ENCODE peak calls at places on chromosomes 1 and 21, in nine cellular contexts. E is psoas muscle, S is adrenal gland, L is A673, N is heart right ventricle, M is right lobe of liver, K is iPS DF 6.9, B is tibial artery, A is neural progenitor cell. H is an unnamed sample.
A peak's percentile ranks its signal among the peaks of the same experiment; 100 is the strongest.

GRCh38 chr21:43694437-43695079 is 24.4 kb upstream of the PDXK start:
- DNase-seq in E (no peak), S (no peak), L (no peak), N (no peak), M (no peak), K (no peak), B (no peak), A (no peak), H (no peak)

GRCh38 chr1:15065736-15066135 is 87.8 kb upstream of the TMEM51 start:
- DNase-seq in E (no peak), S (no peak), L (no peak), N (no peak), M (no peak), K (no peak), B (no peak), A (no peak), H (no peak)

GRCh38 chr1:177305040-177306018 is 134.6 kb downstream of the BRINP2 start:
- DNase-seq in E (no peak), S (no peak), L (no peak), N (no peak), M (no peak), K (no peak), B (no peak), A (no peak), H (no peak)

GRCh38 chr1:11845641-11846335 is 1.8 kb downstream of the NPPA start:
- DNase-seq in E (no peak), S (no peak), L (peak; percentile 30), N (no peak), M (no peak), K (no peak), B (no peak), A (peak; percentile 77), H (peak; percentile 45)

GRCh38 chr1:35763211-35763610 is 6.6 kb downstream of the CLSPN start:
- DNase-seq in E (no peak), S (no peak), L (no peak), N (no peak), M (no peak), K (no peak), B (no peak), A (no peak), H (no peak)

GRCh38 chr1:185483647-185484450 is 166.8 kb upstream of the IVNS1ABP start:
- DNase-seq in E (no peak), S (no peak), L (peak; percentile 50), N (no peak), M (no peak), K (no peak), B (no peak), A (peak; percentile 39), H (peak; percentile 17)

GRCh38 chr1:214658785-214659184 is 55.8 kb downstream of the CENPF start:
- DNase-seq in E (no peak), S (peak; percentile 41), L (peak; percentile 9), N (no peak), M (no peak), K (no peak), B (no peak), A (peak; percentile 39), H (peak; percentile 42)

GRCh38 chr1:17065667-17066066 is 11.8 kb upstream of the SDHB start:
- DNase-seq in E (no peak), S (no peak), L (no peak), N (no peak), M (no peak), K (no peak), B (no peak), A (no peak), H (no peak)

DNA sequence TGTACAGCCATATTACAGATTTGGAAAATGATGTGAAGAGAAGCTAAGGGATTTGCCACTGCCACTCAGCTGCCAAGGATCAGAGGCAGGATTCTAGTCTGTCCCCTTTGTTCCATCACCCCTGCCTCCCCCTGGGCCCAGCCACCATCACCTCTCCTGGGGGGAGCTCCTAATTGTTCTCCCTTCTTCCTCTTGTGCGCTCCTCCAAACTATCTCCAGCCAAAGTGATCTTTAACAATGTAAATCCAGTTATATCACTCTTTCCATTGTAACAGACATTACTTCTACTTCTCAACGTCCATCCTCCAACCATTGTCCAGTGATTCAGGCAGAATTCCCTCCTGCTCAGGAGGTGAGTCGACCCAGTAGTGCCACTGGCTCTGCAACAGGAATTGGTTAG is 164.1 kb downstream of the PLPP3 start:
- DNase-seq in E (no peak), S (no peak), L (no peak), N (no peak), M (no peak), K (no peak), B (no peak), A (no peak), H (no peak)
- H3K4me3 ChIP-seq in E (no peak overlapping the region), S (no peak overlapping the region), L (no peak overlapping the region), N (no peak overlapping the region), M (peak overlapping the region; percentile 27), K (no peak overlapping the region), B (no peak overlapping the region), A (no peak overlapping the region), H (no peak overlapping the region)

GRCh38 chr1:145706282-145706681 is 886 bp downstream of the PDZK1 start:
- DNase-seq in E (no peak), S (no peak), L (no peak), N (no peak), M (no peak), K (no peak), B (no peak), A (no peak), H (no peak)

GRCh38 chr1:145705634-145706033 is 1.5 kb downstream of the PDZK1 start:
- DNase-seq in E (no peak), S (no peak), L (no peak), N (no peak), M (no peak), K (no peak), B (no peak), A (no peak), H (no peak)

GRCh38 chr1:145701306-145701862 is 5.8 kb downstream of the PDZK1 start:
- DNase-seq in E (no peak), S (no peak), L (no peak), N (no peak), M (no peak), K (no peak), B (no peak), A (no peak), H (no peak)

GRCh38 chr1:145702052-145702451 is 5.1 kb downstream of the PDZK1 start:
- DNase-seq in E (no peak), S (no peak), L (no peak), N (no peak), M (no peak), K (no peak), B (no peak), A (no peak), H (no peak)

DNA sequence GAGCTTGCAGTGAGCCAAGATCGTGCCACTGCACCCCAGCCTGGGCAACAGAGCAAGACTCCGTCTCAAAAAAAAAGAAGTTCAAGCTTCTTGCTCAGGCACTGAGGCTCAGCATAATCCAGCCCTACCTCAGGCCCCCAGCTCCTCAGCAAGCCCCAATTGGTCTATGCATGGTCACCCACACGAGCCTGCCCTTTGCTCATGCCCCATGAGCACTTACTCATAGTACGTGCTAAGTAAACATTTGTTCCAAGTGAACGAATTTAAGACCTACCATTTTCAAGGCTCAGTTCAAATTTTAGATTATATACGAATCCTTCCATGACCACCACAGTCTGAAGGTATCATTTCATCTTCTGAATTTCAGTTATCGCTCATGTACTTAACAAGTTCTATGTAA is 4.3 kb downstream of the PDZK1 start:
- DNase-seq in E (no peak), S (no peak), L (no peak), N (no peak), M (no peak), K (no peak), B (no peak), A (no peak), H (no peak)
- H3K4me1 ChIP-seq in E (no peaks in the 10 kb centered on the region), S (no peaks in the 10 kb centered on the region), L (no peaks in the 10 kb centered on the region), N (no peaks in the 10 kb centered on the region), M (no peaks in the 10 kb centered on the region), K (no peaks in the 10 kb centered on the region), B (no peaks in the 10 kb centered on the region), A (peaks cover 12% of the 10 kb centered on the region), H (peaks cover 3% of the 10 kb centered on the region)

GRCh38 chr1:97158704-97159103 is 437.1 kb downstream of the PTBP2 start:
- DNase-seq in E (no peak), S (no peak), L (no peak), N (no peak), M (no peak), K (no peak), B (no peak), A (no peak), H (no peak)

GRCh38 chr1:97160796-97161195 is 439.2 kb downstream of the PTBP2 start:
- DNase-seq in E (no peak), S (no peak), L (peak; percentile 32), N (no peak), M (no peak), K (no peak), B (no peak), A (no peak), H (peak; percentile 61)

GRCh38 chr1:97164276-97164639 is 442.7 kb downstream of the PTBP2 start:
- DNase-seq in E (no peak), S (no peak), L (no peak), N (no peak), M (no peak), K (no peak), B (no peak), A (no peak), H (no peak)

GRCh38 chr1:97163591-97164275 is 442.1 kb downstream of the PTBP2 start:
- DNase-seq in E (no peak), S (no peak), L (no peak), N (no peak), M (no peak), K (no peak), B (no peak), A (no peak), H (no peak)

DNA sequence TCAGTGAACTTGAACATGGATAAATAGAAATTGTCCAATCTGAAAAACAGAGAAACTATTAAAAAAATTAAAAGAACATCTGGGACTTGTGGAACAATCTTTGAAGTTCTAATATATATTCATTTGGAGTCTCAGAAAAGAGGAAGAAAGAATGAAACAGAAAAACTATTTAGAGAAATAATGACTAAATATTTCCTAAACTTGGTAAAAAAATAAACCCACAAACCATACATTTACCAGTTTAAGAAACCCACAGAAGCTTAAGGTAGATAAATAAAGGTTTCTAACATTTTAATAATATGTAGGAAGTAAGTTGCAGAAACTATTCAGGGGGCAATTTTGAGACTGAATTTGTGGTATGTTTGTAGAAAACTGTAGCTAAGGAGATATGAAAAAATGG is 437.8 kb downstream of the PTBP2 start:
- DNase-seq in E (no peak), S (no peak), L (no peak), N (no peak), M (no peak), K (no peak), B (no peak), A (no peak), H (no peak)
- H3K4me3 ChIP-seq in E (no peak overlapping the region), S (no peak overlapping the region), L (no peak overlapping the region), N (no peak overlapping the region), M (no peak overlapping the region), K (no peak overlapping the region), B (no peak overlapping the region), A (no peak overlapping the region), H (no peak overlapping the region)

GRCh38 chr1:172321429-172321828 is 99.1 kb upstream of the C1orf105 start:
- DNase-seq in E (no peak), S (no peak), L (peak; percentile 63), N (no peak), M (no peak), K (no peak), B (peak; percentile 64), A (no peak), H (peak; percentile 60)

GRCh38 chr1:172326171-172326570 is 94.3 kb upstream of the C1orf105 start:
- DNase-seq in E (no peak), S (no peak), L (no peak), N (no peak), M (no peak), K (no peak), B (no peak), A (no peak), H (no peak)

GRCh38 chr1:172322219-172323061 is 98.0 kb upstream of the C1orf105 start:
- DNase-seq in E (peak; percentile 30), S (peak; percentile 82), L (peak; percentile 26), N (peak; percentile 17), M (no peak), K (no peak), B (peak; percentile 82), A (no peak), H (no peak)

GRCh38 chr1:172325562-172325961 is 94.9 kb upstream of the C1orf105 start:
- DNase-seq in E (no peak), S (no peak), L (no peak), N (no peak), M (no peak), K (no peak), B (no peak), A (no peak), H (no peak)

GRCh38 chr1:172323666-172324065 is 96.8 kb upstream of the C1orf105 start:
- DNase-seq in E (no peak), S (no peak), L (no peak), N (no peak), M (no peak), K (no peak), B (no peak), A (no peak), H (no peak)
- H3K4me1 ChIP-seq in E (no peaks in the 10 kb centered on the region), S (peaks cover 14% of the 10 kb centered on the region), L (peaks cover 30% of the 10 kb centered on the region), N (no peaks in the 10 kb centered on the region), M (no peaks in the 10 kb centered on the region), K (no peaks in the 10 kb centered on the region), B (peaks cover 38% of the 10 kb centered on the region), A (no peaks in the 10 kb centered on the region), H (no peaks in the 10 kb centered on the region)

H was measured in cardiac muscle cell.